ENCODE peak calls at places on chromosomes 11 and 22, in eight cellular contexts. One of them, this sample, is unnamed.

GRCh38 chr22:34301569-34301968 is 381.3 kb upstream of the LARGE1 start:
- DNase-seq in dorsolateral prefrontal cortex: no peak
- DNase-seq in heart right ventricle: no peak
- DNase-seq in CD8-positive, alpha-beta T cell: no peak
- DNase-seq in stomach: no peak
- DNase-seq in prostate gland: no peak
- DNase-seq in cardiac muscle cell: peak
- DNase-seq in SJSA1: no peak
- DNase-seq in this sample: no peak

GRCh38 chr22:32331236-32331917 is 26.3 kb upstream of the RFPL3 start:
- DNase-seq in dorsolateral prefrontal cortex: no peak
- DNase-seq in heart right ventricle: no peak
- DNase-seq in CD8-positive, alpha-beta T cell: peak
- DNase-seq in stomach: peak
- DNase-seq in SJSA1: no peak
- DNase-seq in prostate gland: no peak
- DNase-seq in cardiac muscle cell: no peak
- DNase-seq in this sample: no peak

GRCh38 chr11:95149659-95150294 is 60.1 kb downstream of the ENDOD1 start:
- DNase-seq in CD8-positive, alpha-beta T cell: no peak
- DNase-seq in dorsolateral prefrontal cortex: peak
- DNase-seq in cardiac muscle cell: no peak
- DNase-seq in SJSA1: peak
- DNase-seq in stomach: peak
- DNase-seq in heart right ventricle: peak
- DNase-seq in prostate gland: peak
- DNase-seq in this sample: peak

GRCh38 chr11:67504023-67504949 is 877 bp downstream of the PITPNM1 start:
- DNase-seq in CD8-positive, alpha-beta T cell: no peak
- DNase-seq in SJSA1: peak
- DNase-seq in dorsolateral prefrontal cortex: no peak
- DNase-seq in stomach: no peak
- DNase-seq in prostate gland: no peak
- DNase-seq in cardiac muscle cell: peak
- DNase-seq in heart right ventricle: peak
- DNase-seq in this sample: no peak

GRCh38 chr22:45537734-45538181 is 35.1 kb downstream of the FBLN1 start:
- DNase-seq in SJSA1: peak
- DNase-seq in stomach: peak
- DNase-seq in CD8-positive, alpha-beta T cell: no peak
- DNase-seq in heart right ventricle: peak
- DNase-seq in dorsolateral prefrontal cortex: peak
- DNase-seq in prostate gland: peak
- DNase-seq in cardiac muscle cell: no peak
- DNase-seq in this sample: peak

GRCh38 chr11:10097615-10098014 is 196.4 kb downstream of the SBF2 start:
- DNase-seq in dorsolateral prefrontal cortex: no peak
- DNase-seq in CD8-positive, alpha-beta T cell: no peak
- DNase-seq in heart right ventricle: peak
- DNase-seq in cardiac muscle cell: no peak
- DNase-seq in stomach: no peak
- DNase-seq in SJSA1: no peak
- DNase-seq in prostate gland: no peak
- DNase-seq in this sample: no peak

GRCh38 chr11:134124660-134125451 is 56.0 kb downstream of the JAM3 start:
- DNase-seq in cardiac muscle cell: peak
- DNase-seq in prostate gland: peak
- DNase-seq in stomach: peak
- DNase-seq in CD8-positive, alpha-beta T cell: no peak
- DNase-seq in SJSA1: no peak
- DNase-seq in dorsolateral prefrontal cortex: peak
- DNase-seq in heart right ventricle: peak
- DNase-seq in this sample: peak

GRCh38 chr11:102116453-102117205 is 6.4 kb downstream of the YAP1 start:
- DNase-seq in prostate gland: no peak
- DNase-seq in CD8-positive, alpha-beta T cell: no peak
- DNase-seq in dorsolateral prefrontal cortex: no peak
- DNase-seq in stomach: no peak
- DNase-seq in cardiac muscle cell: no peak
- DNase-seq in heart right ventricle: no peak
- DNase-seq in SJSA1: no peak
- DNase-seq in this sample: no peak

GRCh38 chr22:35921777-35922176 is 106.8 kb downstream of the RBFOX2 start:
- DNase-seq in dorsolateral prefrontal cortex: no peak
- DNase-seq in stomach: peak
- DNase-seq in heart right ventricle: peak
- DNase-seq in SJSA1: peak
- DNase-seq in cardiac muscle cell: peak
- DNase-seq in prostate gland: peak
- DNase-seq in CD8-positive, alpha-beta T cell: no peak
- DNase-seq in this sample: peak

GRCh38 chr22:46068176-46068907 is 82.0 kb upstream of the PPARA start:
- DNase-seq in dorsolateral prefrontal cortex: no peak
- DNase-seq in prostate gland: no peak
- DNase-seq in cardiac muscle cell: no peak
- DNase-seq in SJSA1: no peak
- DNase-seq in CD8-positive, alpha-beta T cell: no peak
- DNase-seq in stomach: no peak
- DNase-seq in heart right ventricle: no peak
- DNase-seq in this sample: no peak

GRCh38 chr11:83092488-83093384 is 21.0 kb upstream of the RAB30 start:
- DNase-seq in cardiac muscle cell: no peak
- DNase-seq in SJSA1: no peak
- DNase-seq in CD8-positive, alpha-beta T cell: no peak
- DNase-seq in heart right ventricle: no peak
- DNase-seq in prostate gland: peak
- DNase-seq in dorsolateral prefrontal cortex: no peak
- DNase-seq in stomach: peak
- DNase-seq in this sample: no peak

GRCh38 chr11:34427171-34427805 is 11.4 kb upstream of the CAT start:
- DNase-seq in SJSA1: peak
- DNase-seq in cardiac muscle cell: peak
- DNase-seq in stomach: no peak
- DNase-seq in dorsolateral prefrontal cortex: no peak
- DNase-seq in CD8-positive, alpha-beta T cell: no peak
- DNase-seq in heart right ventricle: no peak
- DNase-seq in prostate gland: no peak
- DNase-seq in this sample: no peak

GRCh38 chr22:17665884-17666283 is 27.3 kb downstream of the BCL2L13 start:
- DNase-seq in SJSA1: no peak
- DNase-seq in cardiac muscle cell: no peak
- DNase-seq in heart right ventricle: no peak
- DNase-seq in dorsolateral prefrontal cortex: no peak
- DNase-seq in stomach: no peak
- DNase-seq in prostate gland: no peak
- DNase-seq in CD8-positive, alpha-beta T cell: no peak
- DNase-seq in this sample: no peak

GRCh38 chr11:17428930-17429329 is 40.5 kb upstream of the KCNJ11 start:
- DNase-seq in stomach: no peak
- DNase-seq in CD8-positive, alpha-beta T cell: no peak
- DNase-seq in SJSA1: no peak
- DNase-seq in prostate gland: no peak
- DNase-seq in heart right ventricle: no peak
- DNase-seq in cardiac muscle cell: no peak
- DNase-seq in dorsolateral prefrontal cortex: no peak
- DNase-seq in this sample: no peak

GRCh38 chr11:59755701-59756495 is 722 bp downstream of the STX3 start:
- DNase-seq in stomach: peak
- DNase-seq in heart right ventricle: peak
- DNase-seq in dorsolateral prefrontal cortex: peak
- DNase-seq in prostate gland: peak
- DNase-seq in CD8-positive, alpha-beta T cell: no peak
- DNase-seq in SJSA1: peak
- DNase-seq in cardiac muscle cell: peak
- DNase-seq in this sample: peak

GRCh38 chr11:66080055-66080817 is 10.2 kb downstream of the PACS1 start:
- DNase-seq in stomach: peak
- DNase-seq in dorsolateral prefrontal cortex: no peak
- DNase-seq in SJSA1: peak
- DNase-seq in prostate gland: peak
- DNase-seq in heart right ventricle: peak
- DNase-seq in cardiac muscle cell: no peak
- DNase-seq in CD8-positive, alpha-beta T cell: peak
- DNase-seq in this sample: no peak

GRCh38 chr11:114736806-114737205 is 58.5 kb downstream of the NXPE2 start:
- DNase-seq in heart right ventricle: no peak
- DNase-seq in CD8-positive, alpha-beta T cell: no peak
- DNase-seq in SJSA1: no peak
- DNase-seq in cardiac muscle cell: no peak
- DNase-seq in dorsolateral prefrontal cortex: no peak
- DNase-seq in prostate gland: no peak
- DNase-seq in stomach: no peak
- DNase-seq in this sample: no peak

DNA sequence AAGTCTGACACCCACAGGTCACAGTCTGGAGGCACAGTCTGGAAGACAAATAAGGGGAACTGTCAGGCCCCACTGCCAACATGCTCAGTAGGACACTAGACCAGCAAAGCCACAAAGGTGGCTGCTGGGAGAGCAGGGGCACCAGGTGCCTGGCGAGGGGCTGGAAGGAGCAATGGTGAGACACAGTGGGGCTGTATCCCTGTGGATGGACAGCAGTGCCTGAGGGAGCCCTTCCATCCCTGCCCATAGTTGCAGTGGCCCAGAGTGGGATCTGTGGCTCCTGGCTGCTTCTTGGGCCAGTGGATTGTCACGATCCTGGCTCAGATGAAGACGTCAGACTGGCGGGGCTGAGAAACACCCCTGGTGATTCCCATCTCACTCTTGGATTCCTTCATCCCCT is 154.6 kb downstream of the DSCAML1 start:
- DNase-seq in stomach: no peak
- DNase-seq in cardiac muscle cell: no peak
- DNase-seq in heart right ventricle: no peak
- DNase-seq in SJSA1: no peak
- DNase-seq in CD8-positive, alpha-beta T cell: no peak
- DNase-seq in prostate gland: no peak
- DNase-seq in dorsolateral prefrontal cortex: no peak
- DNase-seq in this sample: no peak
- H3K27ac ChIP-seq in stomach: no peak
- H3K27ac ChIP-seq in cardiac muscle cell: no peak
- H3K27ac ChIP-seq in heart right ventricle: no peak
- H3K27ac ChIP-seq in SJSA1: no peak
- H3K27ac ChIP-seq in CD8-positive, alpha-beta T cell: no peak
- H3K27ac ChIP-seq in prostate gland: no peak
- H3K27ac ChIP-seq in dorsolateral prefrontal cortex: peak
- H3K27ac ChIP-seq in this sample: peak

DNA sequence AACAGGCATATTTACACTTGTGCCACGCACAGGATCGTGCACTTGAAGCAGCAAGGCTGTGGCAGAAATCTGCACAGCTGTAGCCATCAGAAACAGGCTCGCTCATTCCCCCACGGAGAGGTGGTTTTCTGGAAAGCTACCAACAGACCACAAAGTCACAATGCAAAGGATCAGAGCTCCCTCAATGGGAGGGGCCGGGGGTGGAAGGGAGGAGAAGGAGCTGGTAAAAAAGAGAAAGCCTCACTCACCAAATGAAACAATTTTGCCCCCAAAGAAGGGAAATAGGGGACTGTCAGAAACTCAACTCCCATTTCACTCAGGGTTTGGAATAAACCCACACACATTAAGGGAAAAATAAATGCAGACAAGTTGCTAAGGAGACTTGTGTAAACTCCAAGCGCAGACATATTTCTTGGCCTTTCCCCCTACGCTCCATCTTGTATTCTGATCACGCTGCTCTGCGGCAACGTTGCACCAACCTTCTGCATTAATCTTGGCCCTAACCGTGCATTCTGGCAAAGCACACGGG is 43.2 kb upstream of the BLID start:
- DNase-seq in prostate gland: no peak
- DNase-seq in dorsolateral prefrontal cortex: peak
- DNase-seq in stomach: no peak
- DNase-seq in heart right ventricle: peak
- DNase-seq in cardiac muscle cell: peak
- DNase-seq in CD8-positive, alpha-beta T cell: no peak
- DNase-seq in SJSA1: peak
- DNase-seq in this sample: peak
- H3K27ac ChIP-seq in prostate gland: peak
- H3K27ac ChIP-seq in dorsolateral prefrontal cortex: peak
- H3K27ac ChIP-seq in stomach: peak
- H3K27ac ChIP-seq in heart right ventricle: no peak
- H3K27ac ChIP-seq in cardiac muscle cell: no peak
- H3K27ac ChIP-seq in CD8-positive, alpha-beta T cell: no peak
- H3K27ac ChIP-seq in SJSA1: peak
- H3K27ac ChIP-seq in this sample: peak

DNA sequence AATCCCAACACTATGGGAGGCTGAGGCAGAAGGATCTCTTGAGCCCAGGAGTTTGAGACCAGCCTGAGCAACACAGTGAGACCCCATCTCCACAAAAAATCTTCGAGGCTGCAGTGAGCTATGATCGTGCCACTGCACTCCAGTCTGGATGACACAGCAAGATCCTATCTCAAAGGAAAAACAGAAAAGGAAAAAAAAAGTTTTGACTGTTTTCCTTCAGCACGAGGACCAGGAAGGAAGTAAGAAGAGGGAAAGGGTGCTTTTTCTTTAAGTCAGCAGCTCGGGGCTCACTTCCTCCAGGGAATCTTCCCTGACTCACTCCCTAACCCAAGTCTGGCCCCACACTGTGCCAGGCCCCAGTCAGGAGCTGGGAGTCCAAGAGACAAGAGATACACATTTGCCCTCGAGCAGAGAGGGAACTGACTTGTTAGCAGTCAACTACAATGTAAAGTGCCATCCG is 14.2 kb downstream of the ARRB1 start:
- DNase-seq in heart right ventricle: no peak
- DNase-seq in prostate gland: no peak
- DNase-seq in SJSA1: no peak
- DNase-seq in dorsolateral prefrontal cortex: no peak
- DNase-seq in cardiac muscle cell: no peak
- DNase-seq in CD8-positive, alpha-beta T cell: no peak
- DNase-seq in stomach: no peak
- DNase-seq in this sample: no peak
- H3K27ac ChIP-seq in heart right ventricle: no peak
- H3K27ac ChIP-seq in prostate gland: peak
- H3K27ac ChIP-seq in SJSA1: no peak
- H3K27ac ChIP-seq in dorsolateral prefrontal cortex: no peak
- H3K27ac ChIP-seq in cardiac muscle cell: no peak
- H3K27ac ChIP-seq in CD8-positive, alpha-beta T cell: no peak
- H3K27ac ChIP-seq in stomach: peak
- H3K27ac ChIP-seq in this sample: peak

GRCh38 chr22:26585104-26585790 is 4.7 kb downstream of the TPST2 start:
- DNase-seq in CD8-positive, alpha-beta T cell: no peak
- DNase-seq in dorsolateral prefrontal cortex: no peak
- DNase-seq in stomach: peak
- DNase-seq in heart right ventricle: peak
- DNase-seq in prostate gland: no peak
- DNase-seq in SJSA1: peak
- DNase-seq in cardiac muscle cell: peak
- DNase-seq in this sample: no peak
- H3K27ac ChIP-seq in CD8-positive, alpha-beta T cell: no peak
- H3K27ac ChIP-seq in dorsolateral prefrontal cortex: no peak
- H3K27ac ChIP-seq in stomach: no peak
- H3K27ac ChIP-seq in heart right ventricle: peak
- H3K27ac ChIP-seq in prostate gland: no peak
- H3K27ac ChIP-seq in SJSA1: no peak
- H3K27ac ChIP-seq in cardiac muscle cell: peak
- H3K27ac ChIP-seq in this sample: no peak

GRCh38 chr22:19873138-19873959 is 18.7 kb upstream of the GNB1L start:
- DNase-seq in heart right ventricle: no peak
- DNase-seq in CD8-positive, alpha-beta T cell: peak
- DNase-seq in SJSA1: no peak
- DNase-seq in stomach: no peak
- DNase-seq in cardiac muscle cell: no peak
- DNase-seq in prostate gland: no peak
- DNase-seq in dorsolateral prefrontal cortex: peak
- DNase-seq in this sample: no peak
- H3K27ac ChIP-seq in heart right ventricle: no peak
- H3K27ac ChIP-seq in CD8-positive, alpha-beta T cell: no peak
- H3K27ac ChIP-seq in SJSA1: no peak
- H3K27ac ChIP-seq in stomach: no peak
- H3K27ac ChIP-seq in cardiac muscle cell: no peak
- H3K27ac ChIP-seq in prostate gland: peak
- H3K27ac ChIP-seq in dorsolateral prefrontal cortex: no peak
- H3K27ac ChIP-seq in this sample: no peak

GRCh38 chr11:105181521-105181920 is 42.0 kb upstream of the CARD18 start:
- DNase-seq in heart right ventricle: no peak
- DNase-seq in SJSA1: no peak
- DNase-seq in CD8-positive, alpha-beta T cell: no peak
- DNase-seq in cardiac muscle cell: no peak
- DNase-seq in dorsolateral prefrontal cortex: no peak
- DNase-seq in prostate gland: no peak
- DNase-seq in stomach: no peak
- DNase-seq in this sample: no peak
- H3K27ac ChIP-seq in heart right ventricle: no peak
- H3K27ac ChIP-seq in SJSA1: no peak
- H3K27ac ChIP-seq in CD8-positive, alpha-beta T cell: no peak
- H3K27ac ChIP-seq in cardiac muscle cell: no peak
- H3K27ac ChIP-seq in dorsolateral prefrontal cortex: no peak
- H3K27ac ChIP-seq in prostate gland: no peak
- H3K27ac ChIP-seq in stomach: peak
- H3K27ac ChIP-seq in this sample: no peak